ENCODE peak calls at places on chromosomes 7 and 10, in six cellular contexts. R is HCEC 1CT, Y is right cardiac atrium, S is pons, J is lower lobe of right lung, N is COR-L47. I is an unnamed sample.

GRCh38 chr7:38664972-38665371 is 33.8 kb upstream of the AMPH start:
- DNase-seq in R (no peak), Y (no peak), S (no peak), J (no peak), N (no peak), I (no peak)

GRCh38 chr7:127514499-127514898 is 70.9 kb downstream of the GCC1 start:
- DNase-seq in R (peak), Y (no peak), S (peak), J (no peak), N (peak), I (no peak)

GRCh38 chr7:134865001-134865845 is 85.8 kb downstream of the CALD1 start:
- DNase-seq in R (peak), Y (no peak), S (peak), J (no peak), N (no peak), I (peak)

GRCh38 chr7:157004050-157004838 is 6.2 kb downstream of the MNX1 start:
- DNase-seq in R (no peak), Y (no peak), S (no peak), J (no peak), N (no peak), I (no peak)

GRCh38 chr7:1693991-1694524 is 24.0 kb downstream of the ELFN1 start:
- DNase-seq in R (no peak), Y (peak), S (peak), J (peak), N (no peak), I (no peak)

GRCh38 chr7:79078273-79078672 is 375.2 kb downstream of the MAGI2 start:
- DNase-seq in R (no peak), Y (no peak), S (no peak), J (no peak), N (no peak), I (no peak)

GRCh38 chr7:134844200-134844599 is 64.8 kb downstream of the CALD1 start:
- DNase-seq in R (no peak), Y (no peak), S (no peak), J (no peak), N (no peak), I (no peak)

GRCh38 chr10:60666221-60666620 is 112.1 kb upstream of the CDK1 start:
- DNase-seq in R (no peak), Y (no peak), S (no peak), J (peak), N (no peak), I (no peak)

GRCh38 chr7:56079450-56080185 is 13.1 kb downstream of the PHKG1 start:
- DNase-seq in R (peak), Y (peak), S (peak), J (peak), N (peak), I (no peak)

GRCh38 chr7:103964269-103964668 is 25.2 kb downstream of the RELN start:
- DNase-seq in R (no peak), Y (no peak), S (no peak), J (no peak), N (no peak), I (no peak)

GRCh38 chr10:64846706-64847105 is 1325.5 kb downstream of the REEP3 start:
- DNase-seq in R (no peak), Y (no peak), S (no peak), J (no peak), N (no peak), I (no peak)

GRCh38 chr7:19692111-19692828 is 16.6 kb downstream of the POLR1F start:
- DNase-seq in R (no peak), Y (peak), S (no peak), J (no peak), N (no peak), I (no peak)

GRCh38 chr10:70776455-70777005 is 8.6 kb downstream of the TBATA start:
- DNase-seq in R (no peak), Y (no peak), S (no peak), J (no peak), N (no peak), I (no peak)

GRCh38 chr7:142950235-142950634 is 11.0 kb downstream of the LLCFC1 start:
- DNase-seq in R (no peak), Y (no peak), S (no peak), J (no peak), N (no peak), I (no peak)

GRCh38 chr7:158406817-158407216 is 180.8 kb downstream of the PTPRN2 start:
- DNase-seq in R (no peak), Y (no peak), S (no peak), J (no peak), N (no peak), I (no peak)

GRCh38 chr10:11162828-11163599 is 145.3 kb downstream of the CELF2 start:
- DNase-seq in R (no peak), Y (peak), S (peak), J (peak), N (no peak), I (peak)

GRCh38 chr7:300048-300447 is 10.1 kb downstream of the FOXL3 start:
- DNase-seq in R (no peak), Y (no peak), S (no peak), J (no peak), N (no peak), I (no peak)

GRCh38 chr7:133573554-133574265 is 320.8 kb downstream of the EXOC4 start:
- DNase-seq in R (no peak), Y (no peak), S (no peak), J (no peak), N (no peak), I (no peak)

GRCh38 chr7:44408596-44408995 is 81.9 kb downstream of the NUDCD3 start:
- DNase-seq in R (no peak), Y (no peak), S (peak), J (no peak), N (no peak), I (no peak)

GRCh38 chr10:35092851-35093250 is 2.7 kb upstream of the CUL2 start:
- DNase-seq in R (peak), Y (no peak), S (no peak), J (peak), N (no peak), I (no peak)

GRCh38 chr10:122112021-122112616 is 123.2 kb downstream of the TACC2 start:
- DNase-seq in R (peak), Y (no peak), S (no peak), J (no peak), N (no peak), I (no peak)

GRCh38 chr10:71214641-71215160 is 2.3 kb downstream of the UNC5B start:
- DNase-seq in R (no peak), Y (no peak), S (no peak), J (no peak), N (no peak), I (no peak)

GRCh38 chr10:68330852-68331454 is 911 bp upstream of the HNRNPH3 start:
- DNase-seq in R (no peak), Y (peak), S (peak), J (no peak), N (no peak), I (peak)

GRCh38 chr7:23545493-23545892 is 13.7 kb upstream of the TRA2A start:
- DNase-seq in R (no peak), Y (no peak), S (no peak), J (no peak), N (no peak), I (no peak)

GRCh38 chr10:133258818-133259602 is 17.7 kb downstream of the ADAM8 start:
- DNase-seq in R (peak), Y (peak), S (peak), J (peak), N (no peak), I (peak)

GRCh38 chr7:101817031-101817929 is at the start of gene CUX1:
- DNase-seq in R (no peak), Y (peak), S (no peak), J (peak), N (no peak), I (peak)

GRCh38 chr10:34816067-34817002 is 1.2 kb upstream of the PARD3 start:
- DNase-seq in R (peak), Y (no peak), S (no peak), J (no peak), N (no peak), I (no peak)

GRCh38 chr10:110192552-110192951 is 14.9 kb upstream of the MXI1 start:
- DNase-seq in R (no peak), Y (no peak), S (no peak), J (no peak), N (no peak), I (no peak)

GRCh38 chr10:79273603-79274002 is 73.7 kb upstream of the PPIF start:
- DNase-seq in R (no peak), Y (peak), S (no peak), J (no peak), N (no peak), I (no peak)

GRCh38 chr10:96832721-96833219 is 672 bp downstream of the LCOR start:
- DNase-seq in R (peak), Y (peak), S (peak), J (peak), N (peak), I (peak)

GRCh38 chr10:103895458-103896186 is 22.4 kb downstream of the STN1 start:
- DNase-seq in R (peak), Y (no peak), S (no peak), J (no peak), N (no peak), I (no peak)

GRCh38 chr7:129457101-129457500 is 22.9 kb downstream of the STRIP2 start:
- DNase-seq in R (no peak), Y (no peak), S (no peak), J (no peak), N (no peak), I (no peak)

GRCh38 chr10:127293640-127294039 is 97.2 kb upstream of the INSYN2A start:
- DNase-seq in R (no peak), Y (no peak), S (no peak), J (no peak), N (no peak), I (peak)

GRCh38 chr10:124886195-124886594 is 55.7 kb upstream of the ZRANB1 start:
- DNase-seq in R (no peak), Y (no peak), S (no peak), J (no peak), N (no peak), I (no peak)

GRCh38 chr7:84191261-84191660 is 3.3 kb downstream of the SEMA3A start:
- DNase-seq in R (peak), Y (no peak), S (no peak), J (no peak), N (no peak), I (no peak)

GRCh38 chr7:95430864-95431263 is 4.0 kb downstream of the PON2 start:
- DNase-seq in R (no peak), Y (no peak), S (no peak), J (no peak), N (no peak), I (no peak)

GRCh38 chr10:132255489-132256344 is 52.0 kb downstream of the STK32C start:
- DNase-seq in R (no peak), Y (no peak), S (no peak), J (no peak), N (no peak), I (no peak)

GRCh38 chr10:130378556-130379400 is 242.6 kb downstream of the GLRX3 start:
- DNase-seq in R (no peak), Y (no peak), S (no peak), J (no peak), N (no peak), I (no peak)

GRCh38 chr7:150450491-150450992 is at the start of gene GIMAP8:
- DNase-seq in R (no peak), Y (peak), S (peak), J (peak), N (no peak), I (peak)